ENCODE peak calls at places on chromosomes 13 and 19, in nine cellular contexts. E is cardiac muscle cell; K is EH; I is HFF-Myc; D is NCI-H82; C is GM23338; P is activated CD8-positive, alpha-beta T cell treated with anti-CD3 and anti-CD28 coated beads, Interleukin-2, amount 10 ng/mL, durations not matched to agents 7 days and 5 days; W is pulmonary artery endothelial cell; N is left colon. Y is an unnamed sample.

GRCh38 chr19:5360003-5360820 is 19.6 kb upstream of the PTPRS start:
- DNase-seq in N (no peak), E (no peak), C (no peak), W (no peak), P (no peak), D (no peak), I (no peak), K (peak), Y (no peak)

GRCh38 chr13:108769213-108770070 is 140.0 kb downstream of the MYO16 start:
- DNase-seq in C (no peak), P (no peak), K (no peak), N (no peak), W (no peak), D (no peak), E (no peak), I (no peak), Y (no peak)

GRCh38 chr13:26629260-26629659 is 71.8 kb downstream of the WASF3 start:
- DNase-seq in D (peak), P (no peak), I (no peak), N (no peak), K (no peak), W (no peak), E (no peak), C (peak), Y (no peak)

GRCh38 chr19:45151821-45152503 is 8.8 kb downstream of the NKPD1 start:
- DNase-seq in W (no peak), P (no peak), C (peak), K (no peak), N (no peak), E (no peak), D (no peak), I (no peak), Y (no peak)

GRCh38 chr19:57802269-57802668 is 12.4 kb downstream of the ZNF552 start:
- DNase-seq in N (no peak), E (no peak), W (no peak), K (no peak), C (peak), I (no peak), P (no peak), D (no peak), Y (no peak)

GRCh38 chr13:32010137-32010536 is 21.4 kb upstream of the FRY start:
- DNase-seq in W (no peak), K (peak), D (no peak), P (no peak), C (no peak), N (no peak), E (no peak), I (no peak), Y (no peak)

GRCh38 chr19:35052599-35053190 is 11.2 kb downstream of the HPN start:
- DNase-seq in E (no peak), D (no peak), N (no peak), I (no peak), K (no peak), W (no peak), P (no peak), C (no peak), Y (no peak)

GRCh38 chr13:50222569-50223332 is 207.5 kb downstream of the KCNRG start:
- DNase-seq in K (peak), I (peak), P (no peak), C (no peak), W (no peak), N (peak), E (no peak), D (no peak), Y (no peak)

GRCh38 chr13:112955956-112956355 is 13.1 kb upstream of the MCF2L start:
- DNase-seq in I (no peak), C (no peak), P (no peak), D (no peak), N (peak), W (no peak), E (no peak), K (no peak), Y (no peak)

GRCh38 chr19:24140099-24140498 is 53.1 kb downstream of the ZNF254 start:
- DNase-seq in E (no peak), W (peak), D (no peak), P (no peak), K (peak), I (peak), N (no peak), C (no peak), Y (no peak)

GRCh38 chr13:114225610-114226009 is 9.1 kb upstream of the CDC16 start:
- DNase-seq in N (no peak), E (no peak), P (no peak), K (no peak), W (no peak), I (no peak), C (no peak), D (peak), Y (no peak)

GRCh38 chr13:27171244-27171829 is at the start of gene USP12:
- DNase-seq in N (no peak), C (peak), D (peak), W (no peak), E (peak), P (no peak), I (no peak), K (no peak), Y (no peak)

GRCh38 chr19:8973501-8974091 is 36.6 kb downstream of the MUC16 start:
- DNase-seq in C (peak), W (no peak), N (no peak), I (no peak), D (no peak), P (peak), E (peak), K (no peak), Y (no peak)